ENCODE peak calls at places on chromosomes 11 and 22, in four cellular contexts. J is fibroblast of the aortic adventitia, H is AG04450, T is ovary. G is an unnamed sample.

GRCh38 chr22:25689631-25690030 is 52.4 kb upstream of the MYO18B start:
- DNase-seq in J (no peak), H (no peak), T (no peak), G (no peak)

GRCh38 chr11:92670293-92670890 is 299.1 kb upstream of the MTNR1B start:
- DNase-seq in J (no peak), H (no peak), T (no peak), G (no peak)

GRCh38 chr11:44699497-44699896 is 27.3 kb upstream of the TSPAN18 start:
- DNase-seq in J (no peak), H (no peak), T (no peak), G (no peak)

GRCh38 chr11:64250875-64251721 is at the start of gene PLCB3:
- DNase-seq in J (no peak), H (no peak), T (peak), G (no peak)

GRCh38 chr22:47394504-47395440 is 632.3 kb downstream of the TBC1D22A start:
- DNase-seq in J (no peak), H (no peak), T (no peak), G (no peak)

GRCh38 chr22:47929646-47930185 is 1167.3 kb downstream of the TBC1D22A start:
- DNase-seq in J (no peak), H (no peak), T (no peak), G (no peak)

GRCh38 chr22:17451251-17451765 is 82.0 kb downstream of the CECR2 start:
- DNase-seq in J (no peak), H (no peak), T (no peak), G (no peak)

GRCh38 chr11:59560290-59560701 is 49.0 kb downstream of the OR4D9 start:
- DNase-seq in J (peak), H (no peak), T (peak), G (peak)

GRCh38 chr11:111795333-111795985 is 29.3 kb upstream of the PPP2R1B start:
- DNase-seq in J (peak), H (peak), T (no peak), G (no peak)

GRCh38 chr11:210803-211180 is 3.3 kb downstream of the RIC8A start:
- DNase-seq in J (no peak), H (no peak), T (no peak), G (no peak)

GRCh38 chr11:11856638-11857037 is 14.9 kb downstream of the USP47 start:
- DNase-seq in J (no peak), H (no peak), T (no peak), G (no peak)

GRCh38 chr11:78886616-78887015 is 312.0 kb upstream of the NARS2 start:
- DNase-seq in J (peak), H (peak), T (no peak), G (no peak)

GRCh38 chr11:64643258-64643881 is 52.4 kb downstream of the SLC22A12 start:
- DNase-seq in J (no peak), H (no peak), T (peak), G (no peak)

GRCh38 chr11:113991170-113991569 is 16.3 kb downstream of the HTR3A start:
- DNase-seq in J (peak), H (no peak), T (no peak), G (peak)

GRCh38 chr11:80285076-80285790 is 844.4 kb upstream of the TENM4 start:
- DNase-seq in J (no peak), H (peak), T (no peak), G (no peak)

GRCh38 chr11:64358907-64359711 is at the start of gene RPS6KA4:
- DNase-seq in J (peak), H (no peak), T (peak), G (no peak)

GRCh38 chr11:69391192-69392103 is 90.0 kb upstream of the LINC01488 start:
- DNase-seq in J (no peak), H (no peak), T (no peak), G (no peak)

GRCh38 chr22:40044870-40045834 is 50.4 kb downstream of the FAM83F start:
- DNase-seq in J (peak), H (no peak), T (peak), G (no peak)

GRCh38 chr22:33780761-33781160 is 139.5 kb downstream of the LARGE1 start:
- DNase-seq in J (no peak), H (no peak), T (no peak), G (no peak)

GRCh38 chr11:95835768-95836488 is 45.6 kb downstream of the CEP57 start:
- DNase-seq in J (peak), H (peak), T (peak), G (peak)

GRCh38 chr11:19092342-19092741 is 24.6 kb upstream of the ZDHHC13 start:
- DNase-seq in J (no peak), H (no peak), T (no peak), G (no peak)

GRCh38 chr22:36334081-36334831 is 53.5 kb downstream of the MYH9 start:
- DNase-seq in J (no peak), H (no peak), T (no peak), G (no peak)

GRCh38 chr11:12845739-12846358 is 163.3 kb upstream of the RASSF10 start:
- DNase-seq in J (peak), H (peak), T (no peak), G (no peak)

DNA sequence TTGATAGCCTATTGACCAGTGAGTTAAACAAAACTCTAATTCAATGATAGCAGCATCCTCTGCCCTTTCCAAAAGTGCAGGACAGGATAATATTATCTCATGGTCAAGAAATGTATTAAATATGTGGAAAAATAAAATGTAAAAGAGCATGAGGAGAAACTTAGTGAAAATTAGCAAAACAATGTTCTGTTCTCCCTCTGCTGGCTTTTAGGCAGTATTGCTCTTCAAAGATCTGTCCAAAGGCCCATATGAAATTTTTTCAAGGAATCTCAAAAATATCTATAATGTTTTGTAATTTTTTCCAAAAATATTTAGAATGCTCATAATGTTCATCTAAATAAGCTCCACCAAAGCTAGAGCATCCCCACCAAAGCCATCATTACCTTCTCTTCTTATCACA is 8.3 kb upstream of the ARL14EP start:
- DNase-seq in J (peak), H (no peak), T (no peak), G (no peak)
- TF ChIP-seq CTCF in J (peak), H (peak), T (no peak), G (peak)

GRCh38 chr11:72947229-72947628 is 133.0 kb downstream of the ATG16L2 start:
- DNase-seq in J (no peak), H (no peak), T (no peak), G (no peak)
- TF ChIP-seq CTCF in J (no peak), H (no peak), T (no peak), G (no peak)

DNA sequence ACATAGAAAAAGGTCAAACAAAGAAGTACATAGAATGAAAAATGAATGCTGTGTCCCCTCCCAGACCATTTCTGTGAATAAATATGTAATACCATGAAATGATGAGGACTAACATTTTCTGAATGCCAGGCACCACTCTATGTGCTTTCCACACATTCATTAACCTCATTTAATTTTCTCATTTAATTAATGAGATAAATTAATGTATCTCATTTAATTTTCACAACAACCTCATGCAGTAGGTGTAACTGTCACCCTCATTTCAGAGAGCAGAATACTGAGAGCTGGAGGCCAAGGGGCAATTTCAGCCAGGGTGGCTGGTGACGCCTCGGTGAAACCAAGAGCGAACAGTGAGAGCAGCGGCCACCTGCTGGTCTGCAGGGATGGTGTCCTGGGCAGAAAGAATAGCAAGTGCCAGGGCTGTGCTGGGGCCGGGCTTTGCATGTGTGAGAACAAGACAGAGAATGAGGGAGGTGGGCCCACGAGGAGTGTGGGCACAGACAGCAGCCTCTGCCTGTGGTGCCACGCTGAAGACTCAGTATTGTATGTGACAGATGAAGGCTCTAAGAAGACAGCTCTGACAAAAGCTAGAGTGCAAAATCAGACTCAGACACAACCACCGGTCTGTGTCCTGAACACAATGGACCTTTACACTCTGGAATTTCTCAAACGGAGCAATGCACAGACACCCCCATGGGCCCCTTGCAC is 1.8 kb upstream of the SERPIND1 start:
- DNase-seq in J (no peak), H (no peak), T (no peak), G (no peak)
- TF ChIP-seq CTCF in J (no peak), H (peak), T (no peak), G (no peak)

DNA sequence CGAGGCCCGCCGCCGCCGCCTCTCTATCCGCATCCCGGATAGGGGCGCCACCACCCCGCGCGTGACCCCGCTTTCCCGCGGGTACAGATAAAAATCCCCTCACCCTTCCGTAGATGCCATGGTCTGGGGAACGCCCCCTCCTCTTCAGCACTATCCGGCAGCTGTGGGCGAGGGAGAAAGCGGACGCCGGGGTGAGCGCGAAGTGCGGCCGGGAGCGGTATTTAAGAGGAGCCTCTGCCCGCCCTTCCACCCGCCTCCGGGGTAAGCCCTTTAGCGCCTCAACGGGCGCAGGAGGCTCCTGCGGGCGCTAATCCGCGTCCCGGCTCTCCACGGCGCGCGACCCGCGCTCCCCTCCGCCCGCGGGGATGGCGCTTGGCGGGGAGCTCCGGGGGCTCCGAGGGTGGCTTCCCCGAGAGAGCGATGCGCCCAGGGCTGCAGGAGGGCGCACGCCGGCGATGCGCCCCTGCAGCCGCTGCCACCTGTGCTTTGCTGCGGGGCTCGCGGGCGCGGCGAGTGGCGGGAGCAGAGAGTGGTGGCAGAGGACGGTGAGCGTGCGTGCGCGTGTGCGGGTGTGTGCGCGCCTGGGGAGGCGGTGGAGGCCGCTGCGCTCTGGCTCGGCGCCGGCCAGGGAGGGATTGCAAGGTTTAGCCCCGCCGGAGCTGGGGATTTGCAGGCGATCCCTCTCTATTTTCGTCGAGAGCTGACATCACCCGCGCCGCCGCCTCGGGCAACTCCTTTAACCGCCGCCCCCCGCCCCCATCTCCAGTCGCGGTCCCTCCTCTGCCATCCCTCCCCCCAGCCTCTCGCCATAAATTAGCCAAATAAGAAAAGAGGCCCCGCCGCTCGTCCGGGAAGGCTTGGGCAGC is at the start of gene SLC1A2:
- DNase-seq in J (peak), H (no peak), T (no peak), G (peak)
- TF ChIP-seq CTCF in J (peak), H (peak), T (no peak), G (no peak)

DNA sequence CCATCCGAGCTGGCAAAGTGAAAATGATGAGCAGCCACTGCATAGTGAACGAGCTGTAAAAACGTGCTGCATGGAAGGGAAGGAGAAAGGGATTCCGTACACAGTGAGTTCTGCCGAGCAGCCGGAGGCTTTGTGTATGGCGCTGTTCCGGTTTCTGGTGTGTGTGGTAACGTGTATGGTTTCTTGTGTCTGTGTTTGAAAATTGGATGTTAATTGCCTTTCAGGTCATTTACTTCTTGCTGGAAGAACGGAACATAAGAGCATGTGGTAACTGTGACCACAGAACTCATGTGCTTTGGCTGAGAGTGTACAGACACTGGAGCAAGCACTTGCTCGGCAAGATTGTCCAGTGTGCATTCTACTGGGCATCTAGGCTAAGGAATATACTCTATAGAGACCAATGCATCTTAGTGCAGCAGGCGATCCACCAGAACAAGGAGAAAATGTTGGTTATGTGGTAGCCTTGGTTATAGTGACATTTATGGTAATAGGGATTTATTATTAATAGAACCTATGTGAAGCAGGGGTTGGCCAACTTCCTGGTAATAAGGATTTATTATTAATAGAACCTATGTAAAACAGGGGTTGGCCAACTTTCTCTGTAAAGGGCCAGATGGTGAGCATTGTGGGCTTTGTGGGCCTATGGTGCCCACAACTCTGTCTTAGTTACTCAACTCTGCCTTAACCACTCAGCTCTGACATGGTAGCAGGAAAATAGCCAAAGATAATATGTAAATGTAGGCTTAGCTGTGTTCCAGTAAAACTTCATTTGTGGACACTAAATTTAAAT is 49.2 kb downstream of the GRAMD1B start:
- DNase-seq in J (no peak), H (no peak), T (no peak), G (no peak)
- TF ChIP-seq CTCF in J (no peak), H (no peak), T (no peak), G (no peak)

G was measured in mesothelial cell of epicardium.